ENCODE peak calls at places on chromosomes 6 and 20, in four cellular contexts. M, L, T and C are unnamed samples.
A peak's percentile ranks its signal among the peaks of the same experiment; 100 is the strongest.

GRCh38 chr20:62709537-62709905 is 885 bp downstream of the NTSR1 start:
- DNase-seq in M (no peak), T (no peak), L (no peak), C (no peak)

GRCh38 chr6:30837870-30838269 is 46.4 kb upstream of the DDR1 start:
- DNase-seq in M (no peak), L (no peak), T (no peak), C (no peak)

GRCh38 chr6:35370124-35370741 is 27.9 kb downstream of the PPARD start:
- DNase-seq in L (peak; percentile 95), M (peak; percentile 76), T (peak; percentile 92), C (peak; percentile 63)

GRCh38 chr6:20712011-20712410 is 177.8 kb downstream of the CDKAL1 start:
- DNase-seq in T (no peak), M (no peak), L (no peak), C (no peak)

GRCh38 chr6:37236921-37237320 is 20.7 kb upstream of the TBC1D22B start:
- DNase-seq in M (no peak), L (no peak), T (no peak), C (no peak)

GRCh38 chr6:157239148-157239547 is 84.2 kb downstream of the TMEM242 start:
- DNase-seq in M (no peak), T (no peak), L (no peak), C (no peak)

GRCh38 chr6:33622456-33623431 is 1.6 kb downstream of the ITPR3 start:
- DNase-seq in T (no peak), M (no peak), L (no peak), C (no peak)

GRCh38 chr6:169167581-169168301 is 85.9 kb downstream of the THBS2 start:
- DNase-seq in L (peak; percentile 96), T (peak; percentile 36), M (no peak), C (peak; percentile 18)

GRCh38 chr6:109318328-109318876 is 63.9 kb downstream of the CD164 start:
- DNase-seq in L (no peak), T (no peak), M (peak; percentile 83), C (no peak)

GRCh38 chr6:169239181-169239580 is 14.5 kb downstream of the THBS2 start:
- DNase-seq in T (no peak), M (peak; percentile 29), L (no peak), C (no peak)

GRCh38 chr6:20688710-20689500 is 154.6 kb downstream of the CDKAL1 start:
- DNase-seq in M (no peak), L (no peak), T (no peak), C (peak; percentile 59)

GRCh38 chr6:107957165-107957908 is 671 bp downstream of the SEC63 start:
- DNase-seq in T (peak; percentile 37), L (no peak), M (peak; percentile 65), C (peak; percentile 47)

GRCh38 chr6:31094389-31094881 is 17.9 kb downstream of the C6orf15 start:
- DNase-seq in L (no peak), M (no peak), T (no peak), C (no peak)

GRCh38 chr20:18831830-18832229 is 18.2 kb downstream of the SCP2D1 start:
- DNase-seq in T (no peak), M (no peak), L (peak; percentile 4), C (no peak)

GRCh38 chr6:40695114-40695513 is 108.0 kb upstream of the LRFN2 start:
- DNase-seq in M (no peak), L (no peak), T (no peak), C (no peak)

GRCh38 chr6:155274533-155274932 is 10.7 kb downstream of the CLDN20 start:
- DNase-seq in M (no peak), L (no peak), T (no peak), C (peak; percentile 33)

GRCh38 chr20:56422131-56422823 is 10.2 kb downstream of the CASS4 start:
- DNase-seq in M (no peak), L (peak; percentile 28), T (no peak), C (peak; percentile 84)

GRCh38 chr6:80182291-80182690 is 75.8 kb downstream of the BCKDHB start:
- DNase-seq in M (no peak), L (no peak), T (no peak), C (peak; percentile 16)

GRCh38 chr20:1225729-1226313 is at the start of gene RAD21L1:
- DNase-seq in L (no peak), M (peak; percentile 84), T (peak; percentile 83), C (peak; percentile 31)

GRCh38 chr6:8066108-8066507 is 1.9 kb upstream of the BLOC1S5 start:
- DNase-seq in T (no peak), L (no peak), M (no peak), C (no peak)

GRCh38 chr6:8065519-8065911 is 1.3 kb upstream of the BLOC1S5 start:
- DNase-seq in T (no peak), L (no peak), M (no peak), C (no peak)

GRCh38 chr6:8064638-8065518 is 689 bp upstream of the BLOC1S5 start:
- DNase-seq in M (no peak), L (no peak), T (no peak), C (no peak)

GRCh38 chr6:8061736-8062135 is 2.5 kb downstream of the BLOC1S5 start:
- DNase-seq in L (no peak), T (no peak), M (no peak), C (no peak)

GRCh38 chr6:8063762-8064637 is at the start of gene BLOC1S5:
- DNase-seq in M (peak; percentile 97), L (peak; percentile 87), T (peak; percentile 96), C (peak; percentile 93)
- TF ChIP-seq CTCF in M (no peak), L (no peak), T (no peak), C (no peak)

GRCh38 chr6:161482517-161482903 is 208.6 kb upstream of the AGPAT4 start:
- DNase-seq in M (no peak), L (no peak), T (no peak), C (peak; percentile 9)

GRCh38 chr6:161489626-161490306 is 215.9 kb upstream of the AGPAT4 start:
- DNase-seq in T (no peak), M (no peak), L (no peak), C (no peak)

GRCh38 chr6:161486326-161486725 is 212.5 kb upstream of the AGPAT4 start:
- DNase-seq in T (no peak), L (no peak), M (no peak), C (peak; percentile 23)

GRCh38 chr6:161487694-161488093 is 213.8 kb upstream of the AGPAT4 start:
- DNase-seq in L (no peak), T (no peak), M (no peak), C (no peak)

GRCh38 chr6:161486903-161487531 is 213.2 kb upstream of the AGPAT4 start:
- DNase-seq in T (no peak), M (no peak), L (no peak), C (no peak)
- H3K4me3 ChIP-seq in T (no peak overlapping the region), M (no peak overlapping the region), L (no peak overlapping the region), C (no peak overlapping the region)

GRCh38 chr6:118269659-118270058 is 278.4 kb upstream of the PLN start:
- DNase-seq in M (no peak), T (no peak), L (no peak), C (no peak)

GRCh38 chr6:118260833-118261232 is 287.3 kb upstream of the PLN start:
- DNase-seq in M (no peak), T (no peak), L (no peak), C (no peak)

GRCh38 chr6:118263929-118264486 is 284.1 kb upstream of the PLN start:
- DNase-seq in L (no peak), M (no peak), T (no peak), C (peak; percentile 20)
- TF ChIP-seq CTCF in L (no peak), M (no peak), T (peak; percentile 60), C (peak; percentile 56)

GRCh38 chr20:58321205-58321604 is 11.7 kb downstream of the RAB22A start:
- DNase-seq in L (no peak), M (no peak), T (no peak), C (no peak)
- H3K4me3 ChIP-seq in L (no peak overlapping the region), M (no peak overlapping the region), T (no peak overlapping the region), C (no peak overlapping the region)